ENCODE peak calls at places on chromosomes 3 and 15, in four cellular contexts. E is RWPE1, P is MV-4-11, J is activated gamma-delta T cell treated with Interleukin-2 at 50 U/mL for 16 hours. D is an unnamed sample.

GRCh38 chr15:38195191-38195901 is 57.3 kb upstream of the SPRED1 start:
- DNase-seq in J (no peak), E (no peak), P (no peak), D (no peak)

GRCh38 chr3:31145062-31145461 is 250.6 kb upstream of the GADL1 start:
- DNase-seq in P (no peak), E (no peak), J (no peak), D (no peak)

GRCh38 chr15:84834227-84834955 is 17.2 kb downstream of the ALPK3 start:
- DNase-seq in J (no peak), E (no peak), P (no peak), D (no peak)

GRCh38 chr3:108603689-108604088 is 14.2 kb downstream of the DZIP3 start:
- DNase-seq in J (no peak), E (no peak), P (no peak), D (no peak)

GRCh38 chr3:100150583-100150982 is 36.3 kb upstream of the FILIP1L start:
- DNase-seq in P (no peak), J (no peak), E (no peak), D (no peak)

GRCh38 chr3:105700575-105700974 is 168.2 kb downstream of the CBLB start:
- DNase-seq in P (no peak), E (no peak), J (peak), D (no peak)

GRCh38 chr3:140386357-140387100 is 291.3 kb upstream of the TRIM42 start:
- DNase-seq in J (no peak), P (no peak), E (no peak), D (no peak)

GRCh38 chr3:22296641-22297040 is 545.6 kb upstream of the ZNF385D start:
- DNase-seq in E (no peak), J (no peak), P (no peak), D (no peak)

GRCh38 chr15:58551764-58552504 is 120.1 kb downstream of the LIPC start:
- DNase-seq in P (peak), J (no peak), E (peak), D (peak)

GRCh38 chr3:107432646-107433045 is 55.4 kb downstream of the CCDC54 start:
- DNase-seq in J (no peak), E (no peak), P (no peak), D (no peak)

GRCh38 chr3:110738531-110738930 is 333.1 kb upstream of the NECTIN3 start:
- DNase-seq in P (no peak), J (no peak), E (no peak), D (no peak)

GRCh38 chr3:71307884-71308697 is 275.4 kb downstream of the FOXP1 start:
- DNase-seq in P (no peak), J (no peak), E (no peak), D (no peak)

GRCh38 chr3:183587337-183587736 is 31.8 kb upstream of the KLHL6 start:
- DNase-seq in J (no peak), E (no peak), P (peak), D (no peak)

GRCh38 chr3:111506435-111506834 is 35.6 kb upstream of the CD96 start:
- DNase-seq in J (no peak), E (no peak), P (no peak), D (no peak)

GRCh38 chr3:146504546-146505197 is 35.3 kb upstream of the PLSCR2 start:
- DNase-seq in E (no peak), P (no peak), J (no peak), D (no peak)

GRCh38 chr15:41331833-41332787 is at the start of gene OIP5:
- DNase-seq in P (peak), E (peak), J (peak), D (peak)

GRCh38 chr3:53938645-53939044 is 47.0 kb upstream of the SELENOK start:
- DNase-seq in J (no peak), E (peak), P (peak), D (peak)

GRCh38 chr15:53987480-53987879 is 9.2 kb downstream of the UNC13C start:
- DNase-seq in E (no peak), J (no peak), P (no peak), D (no peak)

GRCh38 chr3:134937256-134938023 is 142.4 kb downstream of the EPHB1 start:
- DNase-seq in E (no peak), P (no peak), J (no peak), D (peak)

GRCh38 chr3:54476876-54477275 is 354.5 kb downstream of the CACNA2D3 start:
- DNase-seq in E (no peak), J (no peak), P (no peak), D (no peak)

GRCh38 chr15:49664706-49665105 is 43.9 kb downstream of the DTWD1 start:
- DNase-seq in J (no peak), E (no peak), P (no peak), D (no peak)

GRCh38 chr3:130828931-130829574 is 64.8 kb upstream of the ATP2C1 start:
- DNase-seq in J (no peak), E (no peak), P (no peak), D (no peak)

GRCh38 chr15:83436513-83437158 is 10.5 kb upstream of the SH3GL3 start:
- DNase-seq in P (peak), E (peak), J (no peak), D (peak)

GRCh38 chr3:71754610-71755253 is 1.1 kb downstream of the GPR27 start:
- DNase-seq in J (no peak), P (no peak), E (no peak), D (peak)

GRCh38 chr3:23600178-23600577 is 205.6 kb upstream of the UBE2E1 start:
- DNase-seq in J (no peak), P (no peak), E (peak), D (no peak)

GRCh38 chr3:184361932-184362667 is 590 bp downstream of the POLR2H start:
- DNase-seq in J (peak), P (peak), E (peak), D (peak)

GRCh38 chr15:87368511-87368910 is 888.0 kb downstream of the NTRK3 start:
- DNase-seq in P (no peak), J (no peak), E (no peak), D (no peak)

GRCh38 chr3:4723921-4724698 is 231.0 kb downstream of the ITPR1 start:
- DNase-seq in P (peak), E (no peak), J (no peak), D (no peak)

GRCh38 chr3:79202471-79203143 is 565.2 kb downstream of the ROBO1 start:
- DNase-seq in E (no peak), J (no peak), P (no peak), D (no peak)

GRCh38 chr3:122394173-122394572 is 10.2 kb downstream of the FAM162A start:
- DNase-seq in E (no peak), P (no peak), J (no peak), D (no peak)

GRCh38 chr3:151584603-151585002 is 123.7 kb upstream of the IGSF10 start:
- DNase-seq in J (no peak), P (peak), E (no peak), D (peak)